ENCODE peak calls at places on chromosomes 3 and 15, in five cellular contexts. V is thoracic aorta; C is activated T-helper 9 cell treated with anti-CD3 and anti-CD28 coated beads, Interleukin-2, amount 50 U/mL, for 16 hours; G is activated naive CD8-positive, alpha-beta T cell treated with anti-CD3 and anti-CD28 coated beads for 36 hours; W is naive thymus-derived CD8-positive, alpha-beta T cell. B is an unnamed sample.

GRCh38 chr3:169394316-169394715 is 269.2 kb downstream of the MECOM start:
- DNase-seq in V (no peak), C (no peak), G (no peak), W (no peak), B (no peak)

GRCh38 chr3:105594219-105594618 is 227.5 kb downstream of the ALCAM start:
- DNase-seq in V (no peak), C (no peak), G (no peak), W (no peak), B (no peak)

GRCh38 chr3:59115355-59116136 is 65.7 kb upstream of the CFAP20DC start:
- DNase-seq in V (no peak), C (no peak), G (no peak), W (no peak), B (no peak)

GRCh38 chr15:87267798-87268197 is 988.7 kb downstream of the NTRK3 start:
- DNase-seq in V (no peak), C (no peak), G (no peak), W (no peak), B (no peak)

GRCh38 chr3:71693641-71694040 is 31.6 kb downstream of the EIF4E3 start:
- DNase-seq in V (no peak), C (no peak), G (no peak), W (no peak), B (no peak)

GRCh38 chr3:78221796-78222195 is 1181.9 kb downstream of the ROBO2 start:
- DNase-seq in V (no peak), C (no peak), G (no peak), W (no peak), B (no peak)

GRCh38 chr15:47437492-47437891 is 279.8 kb upstream of the SEMA6D start:
- DNase-seq in V (no peak), C (no peak), G (no peak), W (no peak), B (no peak)

GRCh38 chr15:39564972-39565665 is 15.8 kb upstream of the THBS1 start:
- DNase-seq in V (no peak), C (no peak), G (no peak), W (no peak), B (no peak)

GRCh38 chr3:137304313-137305056 is 346.7 kb downstream of the IL20RB start:
- DNase-seq in V (no peak), C (no peak), G (no peak), W (no peak), B (no peak)

GRCh38 chr3:160434071-160434470 is 15.5 kb downstream of the TRIM59 start:
- DNase-seq in V (no peak), C (no peak), G (no peak), W (no peak), B (no peak)

GRCh38 chr3:62153231-62153630 is 220.1 kb downstream of the FEZF2 start:
- DNase-seq in V (no peak), C (no peak), G (no peak), W (no peak), B (no peak)

GRCh38 chr15:52183562-52184173 is 7.5 kb downstream of the GNB5 start:
- DNase-seq in V (no peak), C (no peak), G (no peak), W (no peak), B (no peak)

GRCh38 chr3:131881777-131882176 is 153.0 kb downstream of the CPNE4 start:
- DNase-seq in V (no peak), C (no peak), G (no peak), W (no peak), B (no peak)

GRCh38 chr3:189144645-189145044 is 27.1 kb upstream of the TPRG1 start:
- DNase-seq in V (no peak), C (no peak), G (no peak), W (peak; percentile 5), B (no peak)

GRCh38 chr3:118980832-118981231 is 53.8 kb downstream of the IGSF11 start:
- DNase-seq in V (no peak), C (no peak), G (no peak), W (no peak), B (no peak)

GRCh38 chr3:116164039-116164438 is 281.2 kb downstream of the LSAMP start:
- DNase-seq in V (no peak), C (no peak), G (no peak), W (no peak), B (no peak)

GRCh38 chr3:38297947-38298711 is 16.0 kb downstream of the SLC22A14 start:
- DNase-seq in V (no peak), C (no peak), G (no peak), W (no peak), B (no peak)

GRCh38 chr3:191220908-191221307 is 21.9 kb downstream of the OSTN start:
- DNase-seq in V (no peak), C (no peak), G (no peak), W (no peak), B (no peak)

GRCh38 chr3:31629054-31629453 is 96.3 kb downstream of the STT3B start:
- DNase-seq in V (no peak), C (no peak), G (no peak), W (no peak), B (no peak)

GRCh38 chr15:90358124-90359033 is 6.3 kb downstream of the ZNF774 start:
- DNase-seq in V (no peak), C (no peak), G (no peak), W (no peak), B (no peak)

GRCh38 chr15:70092462-70092850 is 5.3 kb downstream of the TLE3 start:
- DNase-seq in V (no peak), C (no peak), G (no peak), W (no peak), B (no peak)

GRCh38 chr15:41794081-41794480 is 19.8 kb downstream of the MAPKBP1 start:
- DNase-seq in V (no peak), C (no peak), G (no peak), W (no peak), B (no peak)

GRCh38 chr3:195909645-195910498 is 1.5 kb upstream of the TNK2 start:
- DNase-seq in V (no peak), C (peak; percentile 82), G (peak; percentile 87), W (peak; percentile 87), B (peak; percentile 90)

GRCh38 chr3:146747928-146748327 is 142.8 kb upstream of the PLSCR5 start:
- DNase-seq in V (no peak), C (no peak), G (no peak), W (no peak), B (no peak)

GRCh38 chr15:43702701-43703433 is 9.2 kb downstream of the CKMT1A start:
- DNase-seq in V (no peak), C (no peak), G (no peak), W (no peak), B (no peak)

GRCh38 chr3:183239046-183239445 is 14.0 kb upstream of the B3GNT5 start:
- DNase-seq in V (no peak), C (no peak), G (no peak), W (no peak), B (no peak)

GRCh38 chr15:88113909-88114308 is 142.6 kb downstream of the NTRK3 start:
- DNase-seq in V (no peak), C (no peak), G (no peak), W (no peak), B (no peak)

GRCh38 chr3:135929670-135930069 is 35.9 kb upstream of the PPP2R3A start:
- DNase-seq in V (no peak), C (no peak), G (no peak), W (no peak), B (no peak)

GRCh38 chr3:87691109-87691508 is 367.7 kb downstream of the CGGBP1 start:
- DNase-seq in V (no peak), C (no peak), G (no peak), W (no peak), B (no peak)

GRCh38 chr3:104273046-104273649 is 1093.6 kb upstream of the ALCAM start:
- DNase-seq in V (no peak), C (no peak), G (no peak), W (no peak), B (no peak)

GRCh38 chr3:42504334-42505202 is 2.1 kb downstream of the VIPR1 start:
- DNase-seq in V (no peak), C (no peak), G (no peak), W (no peak), B (no peak)

GRCh38 chr3:196284396-196284795 is 3.1 kb downstream of the PCYT1A start:
- DNase-seq in V (no peak), C (no peak), G (no peak), W (no peak), B (no peak)

GRCh38 chr3:139109271-139109670 is 64.6 kb upstream of the PRR23C start:
- DNase-seq in V (no peak), C (no peak), G (no peak), W (no peak), B (no peak)

GRCh38 chr3:42194943-42195510 is 71.0 kb downstream of the CCK start:
- DNase-seq in V (no peak), C (no peak), G (no peak), W (no peak), B (no peak)

GRCh38 chr3:30683769-30684168 is 77.4 kb downstream of the TGFBR2 start:
- DNase-seq in V (no peak), C (no peak), G (no peak), W (no peak), B (no peak)

GRCh38 chr3:126745760-126746394 is 41.8 kb downstream of the CHCHD6 start:
- DNase-seq in V (no peak), C (no peak), G (no peak), W (no peak), B (no peak)

GRCh38 chr15:29638781-29639180 is 183.5 kb downstream of the TJP1 start:
- DNase-seq in V (no peak), C (no peak), G (no peak), W (no peak), B (no peak)

GRCh38 chr3:70822777-70823176 is 510.3 kb upstream of the MDFIC2 start:
- DNase-seq in V (no peak), C (no peak), G (no peak), W (no peak), B (no peak)

GRCh38 chr3:171407746-171408145 is 52.5 kb downstream of the TNIK start:
- DNase-seq in V (no peak), C (no peak), G (no peak), W (no peak), B (no peak)

GRCh38 chr3:127679534-127680145 is 6.9 kb downstream of the ABTB1 start:
- DNase-seq in V (no peak), C (no peak), G (no peak), W (no peak), B (no peak)

B was measured in activated T-helper 1 cell treated with Interleukin-2 at 50 U/mL for 16 hours.